ENCODE peak calls at places on chromosome 1, in six cellular contexts. C is stimulated activated CD8-positive, alpha-beta memory T cell treated with anti-CD3 and anti-CD28 coated beads, Interleukin-4, amount 100 ng/mL, for 1 hour; P is BJ; N is hepatic stellate cell; O is stomach; F is cardiac muscle cell. Q is an unnamed sample.

GRCh38 chr1:116152577-116152943 is 41.4 kb downstream of the MAB21L3 start:
- DNase-seq in C (no peak), P (no peak), N (no peak), O (no peak), F (no peak), Q (no peak)

GRCh38 chr1:19754482-19754881 is 45.2 kb downstream of the TMCO4 start:
- DNase-seq in C (no peak), P (no peak), N (no peak), O (no peak), F (no peak), Q (no peak)

GRCh38 chr1:241591317-241591716 is 48.9 kb downstream of the CHML start:
- DNase-seq in C (no peak), P (peak; percentile 74), N (no peak), O (no peak), F (no peak), Q (no peak)

GRCh38 chr1:30743584-30744059 is 14.0 kb downstream of the LAPTM5 start:
- DNase-seq in C (peak; percentile 43), P (no peak), N (no peak), O (no peak), F (no peak), Q (no peak)

GRCh38 chr1:31617917-31618746 is 643 bp downstream of the HCRTR1 start:
- DNase-seq in C (no peak), P (no peak), N (peak; percentile 71), O (peak; percentile 52), F (peak; percentile 56), Q (peak; percentile 75)

GRCh38 chr1:94514095-94514727 is 27.3 kb downstream of the F3 start:
- DNase-seq in C (no peak), P (no peak), N (no peak), O (no peak), F (peak; percentile 45), Q (peak; percentile 31)

GRCh38 chr1:74038042-74038441 is 159.9 kb downstream of the LRRIQ3 start:
- DNase-seq in C (no peak), P (no peak), N (no peak), O (no peak), F (no peak), Q (no peak)

GRCh38 chr1:224127925-224128819 is 14.3 kb downstream of the FBXO28 start:
- DNase-seq in C (no peak), P (peak; percentile 26), N (peak; percentile 12), O (no peak), F (no peak), Q (no peak)

GRCh38 chr1:51280321-51281096 is 44.4 kb downstream of the RNF11 start:
- DNase-seq in C (no peak), P (no peak), N (no peak), O (no peak), F (peak; percentile 15), Q (no peak)

GRCh38 chr1:207703712-207704111 is 48.1 kb upstream of the CD46 start:
- DNase-seq in C (no peak), P (no peak), N (no peak), O (no peak), F (no peak), Q (no peak)

GRCh38 chr1:228073870-228074545 is 8.5 kb upstream of the ARF1 start:
- DNase-seq in C (no peak), P (no peak), N (no peak), O (peak; percentile 31), F (peak; percentile 21), Q (no peak)

GRCh38 chr1:75969550-75969949 is 37.3 kb upstream of the ASB17 start:
- DNase-seq in C (no peak), P (no peak), N (no peak), O (no peak), F (no peak), Q (no peak)

GRCh38 chr1:118945460-118945859 is 42.7 kb downstream of the TBX15 start:
- DNase-seq in C (no peak), P (no peak), N (no peak), O (no peak), F (no peak), Q (no peak)

GRCh38 chr1:209635850-209636249 is 16.4 kb downstream of the LAMB3 start:
- DNase-seq in C (no peak), P (no peak), N (no peak), O (no peak), F (no peak), Q (no peak)

GRCh38 chr1:184770176-184770575 is 15.5 kb upstream of the EDEM3 start:
- DNase-seq in C (no peak), P (no peak), N (no peak), O (no peak), F (no peak), Q (no peak)

GRCh38 chr1:93751391-93752250 is 70.0 kb upstream of the BCAR3 start:
- DNase-seq in C (no peak), P (no peak), N (no peak), O (no peak), F (no peak), Q (no peak)

GRCh38 chr1:204959836-204960235 is 83.2 kb upstream of the CNTN2 start:
- DNase-seq in C (no peak), P (no peak), N (no peak), O (no peak), F (no peak), Q (no peak)

GRCh38 chr1:30405631-30406212 is 317.7 kb downstream of the MATN1 start:
- DNase-seq in C (no peak), P (no peak), N (no peak), O (peak; percentile 3), F (no peak), Q (no peak)

GRCh38 chr1:60865146-60865545 is 217.2 kb upstream of the NFIA start:
- DNase-seq in C (no peak), P (no peak), N (no peak), O (no peak), F (no peak), Q (no peak)

GRCh38 chr1:74245168-74245753 is 10.1 kb downstream of the TNNI3K start:
- DNase-seq in C (no peak), P (no peak), N (no peak), O (no peak), F (no peak), Q (no peak)

GRCh38 chr1:27348861-27349783 is 7.3 kb downstream of the SYTL1 start:
- DNase-seq in C (no peak), P (no peak), N (no peak), O (peak; percentile 88), F (peak; percentile 31), Q (no peak)

GRCh38 chr1:11741482-11741881 is 5.5 kb downstream of the AGTRAP start:
- DNase-seq in C (no peak), P (no peak), N (no peak), O (no peak), F (no peak), Q (no peak)

GRCh38 chr1:228434674-228435073 is 18.0 kb upstream of the TRIM17 start:
- DNase-seq in C (no peak), P (no peak), N (no peak), O (no peak), F (no peak), Q (no peak)

GRCh38 chr1:118535901-118536300 is 350.9 kb upstream of the SPAG17 start:
- DNase-seq in C (no peak), P (no peak), N (no peak), O (no peak), F (no peak), Q (no peak)

Q was measured in neural crest cell.